ENCODE peak calls at places on chromosomes 3 and 15, in nine cellular contexts. One of them, this sample, is unnamed.

GRCh38 chr3:176521531-176522175 is 675.6 kb downstream of the TBL1XR1 start:
- DNase-seq in sigmoid colon: no peak
- DNase-seq in breast epithelium: no peak
- DNase-seq in HCT116: no peak
- DNase-seq in GM12891: no peak
- DNase-seq in SK-N-MC: no peak
- DNase-seq in prostate gland: no peak
- DNase-seq in GM23338: peak; percentile 52
- DNase-seq in GM12878: no peak
- DNase-seq in this sample: no peak

GRCh38 chr3:8550619-8551018 is 49.0 kb downstream of the LMCD1 start:
- DNase-seq in sigmoid colon: no peak
- DNase-seq in breast epithelium: no peak
- DNase-seq in HCT116: no peak
- DNase-seq in GM12891: no peak
- DNase-seq in SK-N-MC: no peak
- DNase-seq in prostate gland: no peak
- DNase-seq in GM23338: no peak
- DNase-seq in GM12878: no peak
- DNase-seq in this sample: no peak

GRCh38 chr3:162704238-162704637 is 1207.6 kb downstream of the OTOL1 start:
- DNase-seq in sigmoid colon: no peak
- DNase-seq in breast epithelium: no peak
- DNase-seq in HCT116: no peak
- DNase-seq in GM12891: no peak
- DNase-seq in SK-N-MC: no peak
- DNase-seq in prostate gland: no peak
- DNase-seq in GM23338: no peak
- DNase-seq in GM12878: no peak
- DNase-seq in this sample: no peak

GRCh38 chr3:114686624-114687023 is 392.8 kb downstream of the TIGIT start:
- DNase-seq in sigmoid colon: no peak
- DNase-seq in breast epithelium: no peak
- DNase-seq in HCT116: no peak
- DNase-seq in GM12891: no peak
- DNase-seq in SK-N-MC: no peak
- DNase-seq in prostate gland: no peak
- DNase-seq in GM23338: no peak
- DNase-seq in GM12878: no peak
- DNase-seq in this sample: peak; percentile 23

GRCh38 chr15:52076889-52077781 is 35.4 kb downstream of the BCL2L10 start:
- DNase-seq in sigmoid colon: no peak
- DNase-seq in breast epithelium: no peak
- DNase-seq in HCT116: peak; percentile 37
- DNase-seq in GM12891: no peak
- DNase-seq in SK-N-MC: no peak
- DNase-seq in prostate gland: no peak
- DNase-seq in GM23338: no peak
- DNase-seq in GM12878: peak; percentile 59
- DNase-seq in this sample: no peak

GRCh38 chr15:94205366-94205765 is 26.0 kb upstream of the MCTP2 start:
- DNase-seq in sigmoid colon: no peak
- DNase-seq in breast epithelium: no peak
- DNase-seq in HCT116: no peak
- DNase-seq in GM12891: no peak
- DNase-seq in SK-N-MC: peak; percentile 98
- DNase-seq in prostate gland: no peak
- DNase-seq in GM23338: peak; percentile 7
- DNase-seq in GM12878: no peak
- DNase-seq in this sample: peak; percentile 75

GRCh38 chr3:72380193-72380592 is 468.1 kb downstream of the SHQ1 start:
- DNase-seq in sigmoid colon: no peak
- DNase-seq in breast epithelium: no peak
- DNase-seq in HCT116: no peak
- DNase-seq in GM12891: no peak
- DNase-seq in SK-N-MC: no peak
- DNase-seq in prostate gland: no peak
- DNase-seq in GM23338: no peak
- DNase-seq in GM12878: no peak
- DNase-seq in this sample: no peak

GRCh38 chr15:84953136-84953535 is 28.5 kb upstream of the PDE8A start:
- DNase-seq in sigmoid colon: no peak
- DNase-seq in breast epithelium: no peak
- DNase-seq in HCT116: no peak
- DNase-seq in GM12891: no peak
- DNase-seq in SK-N-MC: no peak
- DNase-seq in prostate gland: no peak
- DNase-seq in GM23338: no peak
- DNase-seq in GM12878: no peak
- DNase-seq in this sample: no peak

GRCh38 chr15:101004986-101005747 is 86.0 kb downstream of the LRRK1 start:
- DNase-seq in sigmoid colon: peak; percentile 24
- DNase-seq in breast epithelium: no peak
- DNase-seq in HCT116: no peak
- DNase-seq in GM12891: no peak
- DNase-seq in SK-N-MC: no peak
- DNase-seq in prostate gland: no peak
- DNase-seq in GM23338: no peak
- DNase-seq in GM12878: no peak
- DNase-seq in this sample: no peak

DNA sequence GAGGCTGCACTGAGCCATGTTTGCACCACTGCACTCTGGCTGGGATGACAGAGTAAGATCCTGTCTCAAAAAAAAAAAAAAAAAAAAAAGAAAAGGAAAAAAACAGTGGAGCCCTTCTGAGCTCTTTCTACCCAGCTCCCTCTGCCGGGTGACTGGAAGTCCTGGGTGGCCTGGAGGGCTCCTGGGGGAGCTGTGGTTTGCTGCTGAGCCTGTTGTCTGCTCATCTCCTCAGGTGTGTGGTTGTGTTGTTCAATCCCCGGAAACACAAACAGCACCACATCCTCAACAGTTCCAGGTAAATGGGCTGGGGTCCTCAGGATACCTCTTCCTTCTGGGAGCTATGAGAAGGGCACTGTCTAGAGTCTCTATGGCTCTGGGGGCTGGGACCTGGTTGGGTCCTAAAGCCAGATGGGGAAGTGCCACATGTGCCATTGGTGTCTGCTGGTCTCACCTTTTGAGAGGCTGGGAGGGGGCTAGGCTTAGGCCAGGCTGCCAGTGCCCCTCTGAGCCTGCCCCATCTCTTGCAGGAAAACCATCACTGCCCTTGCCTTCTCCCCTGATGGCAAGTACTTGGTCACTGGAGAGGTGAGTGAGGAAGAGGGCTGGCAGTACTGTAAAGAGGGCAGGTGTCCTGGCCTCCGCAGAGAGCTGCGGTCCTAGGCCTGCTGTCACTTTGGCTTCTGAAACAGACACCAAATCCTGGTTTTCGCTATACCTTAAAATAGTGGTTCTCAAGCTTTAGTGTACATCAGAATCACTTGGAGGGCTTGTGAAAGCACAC is 17.1 kb upstream of the JMJD7 start:
- DNase-seq in sigmoid colon: no peak
- DNase-seq in breast epithelium: no peak
- DNase-seq in HCT116: no peak
- DNase-seq in GM12891: no peak
- DNase-seq in SK-N-MC: no peak
- DNase-seq in prostate gland: no peak
- DNase-seq in GM23338: no peak
- DNase-seq in GM12878: no peak
- DNase-seq in this sample: no peak
- TF ChIP-seq POLR2AphosphoS5 in sigmoid colon: no peak
- TF ChIP-seq POLR2AphosphoS5 in breast epithelium: no peak
- TF ChIP-seq POLR2AphosphoS5 in HCT116: no peak
- TF ChIP-seq POLR2AphosphoS5 in GM12891: no peak
- TF ChIP-seq POLR2AphosphoS5 in SK-N-MC: no peak
- TF ChIP-seq POLR2AphosphoS5 in prostate gland: no peak
- TF ChIP-seq POLR2AphosphoS5 in GM23338: no peak
- TF ChIP-seq POLR2AphosphoS5 in GM12878: no peak
- TF ChIP-seq POLR2AphosphoS5 in this sample: no peak

GRCh38 chr3:101902041-101902440 is 52.7 kb downstream of the NFKBIZ start:
- DNase-seq in sigmoid colon: no peak
- DNase-seq in breast epithelium: no peak
- DNase-seq in HCT116: peak; percentile 37
- DNase-seq in GM12891: no peak
- DNase-seq in SK-N-MC: no peak
- DNase-seq in prostate gland: no peak
- DNase-seq in GM23338: no peak
- DNase-seq in GM12878: no peak
- DNase-seq in this sample: no peak
- TF ChIP-seq POLR2AphosphoS5 in sigmoid colon: no peak
- TF ChIP-seq POLR2AphosphoS5 in breast epithelium: no peak
- TF ChIP-seq POLR2AphosphoS5 in HCT116: no peak
- TF ChIP-seq POLR2AphosphoS5 in GM12891: no peak
- TF ChIP-seq POLR2AphosphoS5 in SK-N-MC: no peak
- TF ChIP-seq POLR2AphosphoS5 in prostate gland: no peak
- TF ChIP-seq POLR2AphosphoS5 in GM23338: no peak
- TF ChIP-seq POLR2AphosphoS5 in GM12878: no peak
- TF ChIP-seq POLR2AphosphoS5 in this sample: no peak

DNA sequence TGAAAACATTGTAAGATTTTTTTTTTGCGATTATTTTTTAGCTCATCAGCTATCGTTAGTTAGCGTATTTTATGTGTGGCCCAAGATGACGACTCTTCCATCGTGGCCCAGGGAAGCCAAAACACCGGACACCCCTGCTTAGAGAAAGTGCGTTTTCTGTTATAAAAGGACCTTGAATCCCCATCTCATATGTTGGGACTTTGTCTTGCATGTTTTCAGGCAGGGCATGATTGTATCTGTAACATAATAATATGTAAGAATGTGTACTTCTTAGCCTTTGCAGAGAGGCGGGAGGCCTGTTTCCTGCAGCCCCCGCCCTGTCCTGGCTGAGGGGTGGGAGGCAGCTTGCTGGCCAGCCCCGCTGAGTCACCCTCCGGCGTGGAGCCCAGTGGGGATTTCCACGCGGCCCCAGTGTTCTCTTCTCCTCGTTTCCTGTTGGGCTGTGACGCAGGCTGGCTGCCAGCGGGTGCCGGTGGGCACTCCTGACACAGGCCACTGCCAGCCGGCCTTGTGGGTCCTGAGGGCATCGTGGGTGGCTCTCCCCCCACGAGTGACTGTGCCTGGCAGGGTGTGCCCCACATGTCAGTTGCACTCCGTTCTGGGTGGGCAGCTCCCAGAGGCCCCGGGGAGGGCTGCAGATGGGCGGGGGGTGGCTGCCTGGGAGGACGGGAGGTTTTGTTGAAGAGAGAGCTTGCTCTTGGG is 55.6 kb downstream of the SMAD3 start:
- DNase-seq in sigmoid colon: peak; percentile 96
- DNase-seq in breast epithelium: peak; percentile 84
- DNase-seq in HCT116: no peak
- DNase-seq in GM12891: peak; percentile 46
- DNase-seq in SK-N-MC: no peak
- DNase-seq in prostate gland: peak; percentile 69
- DNase-seq in GM23338: no peak
- DNase-seq in GM12878: peak; percentile 51
- DNase-seq in this sample: no peak
- TF ChIP-seq POLR2AphosphoS5 in sigmoid colon: peak; percentile 81
- TF ChIP-seq POLR2AphosphoS5 in breast epithelium: peak; percentile 53
- TF ChIP-seq POLR2AphosphoS5 in HCT116: peak; percentile 14
- TF ChIP-seq POLR2AphosphoS5 in GM12891: no peak
- TF ChIP-seq POLR2AphosphoS5 in SK-N-MC: no peak
- TF ChIP-seq POLR2AphosphoS5 in prostate gland: peak; percentile 70
- TF ChIP-seq POLR2AphosphoS5 in GM23338: no peak
- TF ChIP-seq POLR2AphosphoS5 in GM12878: peak; percentile 55
- TF ChIP-seq POLR2AphosphoS5 in this sample: no peak

DNA sequence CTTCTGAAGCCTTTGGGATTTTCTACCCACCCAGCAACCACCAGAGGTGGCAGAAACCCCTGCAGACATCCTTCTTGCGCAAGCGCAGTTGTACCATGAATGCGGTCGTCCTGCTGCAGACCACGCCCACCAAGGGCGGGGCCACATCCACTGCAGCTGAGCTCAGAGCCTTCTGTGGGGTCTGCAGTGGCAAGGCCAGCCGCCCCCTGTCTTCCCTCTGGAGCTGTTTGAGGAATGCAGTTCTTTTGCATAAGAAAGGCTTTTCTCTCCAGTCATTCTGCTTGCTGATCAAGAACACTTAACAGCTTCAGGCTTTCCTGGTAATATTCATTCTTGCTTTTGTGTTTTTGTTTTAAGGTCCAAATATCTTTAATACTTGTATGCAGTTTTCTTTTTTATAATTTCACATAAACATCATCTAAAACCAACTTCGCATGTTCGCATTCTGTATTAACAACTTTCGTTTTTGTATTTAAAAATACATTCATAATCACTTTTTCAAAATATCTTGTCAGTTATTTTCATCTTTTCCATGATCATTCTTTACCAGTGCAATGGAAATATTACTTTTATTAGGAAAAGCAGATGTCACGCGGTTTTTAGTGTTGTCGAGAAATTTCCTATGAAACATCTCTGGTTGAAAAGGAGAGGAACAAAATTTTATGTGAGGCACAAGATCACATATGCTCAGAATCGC is 98.2 kb upstream of the SNRPN start:
- DNase-seq in sigmoid colon: no peak
- DNase-seq in breast epithelium: no peak
- DNase-seq in HCT116: no peak
- DNase-seq in GM12891: no peak
- DNase-seq in SK-N-MC: no peak
- DNase-seq in prostate gland: peak; percentile 6
- DNase-seq in GM23338: peak; percentile 97
- DNase-seq in GM12878: no peak
- DNase-seq in this sample: no peak
- TF ChIP-seq POLR2AphosphoS5 in sigmoid colon: no peak
- TF ChIP-seq POLR2AphosphoS5 in breast epithelium: no peak
- TF ChIP-seq POLR2AphosphoS5 in HCT116: no peak
- TF ChIP-seq POLR2AphosphoS5 in GM12891: no peak
- TF ChIP-seq POLR2AphosphoS5 in SK-N-MC: no peak
- TF ChIP-seq POLR2AphosphoS5 in prostate gland: no peak
- TF ChIP-seq POLR2AphosphoS5 in GM23338: peak; percentile 26
- TF ChIP-seq POLR2AphosphoS5 in GM12878: no peak
- TF ChIP-seq POLR2AphosphoS5 in this sample: no peak

GRCh38 chr15:78893538-78893937 is 20.8 kb downstream of the MORF4L1 start:
- DNase-seq in sigmoid colon: no peak
- DNase-seq in breast epithelium: no peak
- DNase-seq in HCT116: no peak
- DNase-seq in GM12891: no peak
- DNase-seq in SK-N-MC: no peak
- DNase-seq in prostate gland: no peak
- DNase-seq in GM23338: no peak
- DNase-seq in GM12878: no peak
- DNase-seq in this sample: no peak

GRCh38 chr15:78895411-78895810 is 22.7 kb downstream of the MORF4L1 start:
- DNase-seq in sigmoid colon: no peak
- DNase-seq in breast epithelium: no peak
- DNase-seq in HCT116: no peak
- DNase-seq in GM12891: no peak
- DNase-seq in SK-N-MC: no peak
- DNase-seq in prostate gland: no peak
- DNase-seq in GM23338: no peak
- DNase-seq in GM12878: no peak
- DNase-seq in this sample: no peak

DNA sequence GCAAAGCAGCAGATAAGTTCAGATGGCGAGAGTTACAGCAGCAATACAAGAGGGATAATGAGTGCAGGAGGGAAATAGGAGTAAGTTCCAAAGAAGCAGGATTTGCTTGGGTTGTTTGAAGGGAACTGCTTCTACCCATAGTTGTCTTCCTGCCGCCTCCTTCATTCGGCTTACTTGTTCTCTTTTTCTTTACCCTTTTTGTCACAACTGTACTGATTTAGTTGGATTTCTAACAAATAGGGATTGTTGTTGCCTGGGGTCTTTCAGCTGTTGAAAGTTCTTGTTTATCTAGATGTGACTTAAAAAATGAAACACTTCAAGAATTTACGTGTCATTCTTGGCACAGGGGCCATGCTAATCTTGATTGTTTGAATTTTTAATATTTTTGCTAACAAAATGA is 25.9 kb downstream of the MORF4L1 start:
- DNase-seq in sigmoid colon: no peak
- DNase-seq in breast epithelium: no peak
- DNase-seq in HCT116: no peak
- DNase-seq in GM12891: no peak
- DNase-seq in SK-N-MC: no peak
- DNase-seq in prostate gland: no peak
- DNase-seq in GM23338: no peak
- DNase-seq in GM12878: no peak
- DNase-seq in this sample: no peak
- TF ChIP-seq POLR2AphosphoS5 in sigmoid colon: no peak
- TF ChIP-seq POLR2AphosphoS5 in breast epithelium: no peak
- TF ChIP-seq POLR2AphosphoS5 in HCT116: no peak
- TF ChIP-seq POLR2AphosphoS5 in GM12891: no peak
- TF ChIP-seq POLR2AphosphoS5 in SK-N-MC: no peak
- TF ChIP-seq POLR2AphosphoS5 in prostate gland: no peak
- TF ChIP-seq POLR2AphosphoS5 in GM23338: no peak
- TF ChIP-seq POLR2AphosphoS5 in GM12878: peak; percentile 59
- TF ChIP-seq POLR2AphosphoS5 in this sample: no peak